ENCODE peak calls at places on chromosomes 4 and X, in five cellular contexts. N is type B pancreatic cell; J is glutamatergic neuron; S is activated CD8-positive, alpha-beta memory T cell treated with anti-CD3 and anti-CD28 coated beads, Interleukin-2, amount 10 ng/mL, durations not matched to agents 7 days and 5 days; P is EH. W is an unnamed sample.

GRCh38 chr4:124253080-124253479 is 459.5 kb downstream of the ANKRD50 start:
- DNase-seq in N (no peak), J (no peak), S (no peak), P (no peak), W (no peak)

GRCh38 chr4:105998210-105998609 is 102.9 kb downstream of the NPNT start:
- DNase-seq in N (no peak), J (no peak), S (no peak), P (no peak), W (no peak)

GRCh38 chrX:39491548-39492297 is 606.0 kb downstream of the BCOR start:
- DNase-seq in N (no peak), J (no peak), S (peak), P (no peak), W (peak)

GRCh38 chr4:79042079-79042674 is 102.9 kb upstream of the PAQR3 start:
- DNase-seq in N (no peak), J (no peak), S (no peak), P (peak), W (no peak)

GRCh38 chr4:3307891-3308575 is 15.2 kb downstream of the RGS12 start:
- DNase-seq in N (peak), J (no peak), S (no peak), P (no peak), W (no peak)

GRCh38 chr4:37243061-37243460 is 1.5 kb upstream of the NWD2 start:
- DNase-seq in N (no peak), J (peak), S (no peak), P (no peak), W (no peak)

GRCh38 chrX:13491061-13491460 is 78.3 kb upstream of the EGFL6 start:
- DNase-seq in N (no peak), J (no peak), S (no peak), P (no peak), W (no peak)

GRCh38 chr4:20311863-20312262 is 60.2 kb downstream of the SLIT2 start:
- DNase-seq in N (no peak), J (no peak), S (no peak), P (peak), W (no peak)

GRCh38 chr4:87151730-87152129 is 68.7 kb downstream of the KLHL8 start:
- DNase-seq in N (no peak), J (no peak), S (no peak), P (peak), W (no peak)

GRCh38 chr4:30837131-30837539 is 117.0 kb downstream of the PCDH7 start:
- DNase-seq in N (no peak), J (no peak), S (no peak), P (peak), W (no peak)

W was measured in T-helper 2 cell treated with Interferon-gamma antibody and Interleukin-4, amounts not matched to agents 5 μg/mL and 100 μg/mL, for 36 hours.